ENCODE peak calls at places on chromosomes 6 and 20, in seven cellular contexts. Z is fibroblast of lung; D is natural killer cell treated with Interleukin-12 subunit alpha and Interleukin-12 subunit beta and Interleukin-15 and Interleukin-18, amount 100 ng/mL, for 72 hours; H is NCI-H1694 treated with DMSO at 0.1 percent for 48 hours; G is activated CD4-positive, alpha-beta T cell treated with anti-CD3 and anti-CD28 coated beads, Interleukin-2, amount 50 U/mL, for 1 hour; S is cardiac muscle cell; X is cerebellum. K is an unnamed sample.

GRCh38 chr6:74956559-74957428 is 249.1 kb downstream of the COL12A1 start:
- DNase-seq in G (no peak), D (no peak), H (no peak), Z (no peak), S (no peak), X (no peak), K (no peak)

GRCh38 chr20:25254571-25254970 is 6.7 kb downstream of the PYGB start:
- DNase-seq in X (no peak), H (no peak), Z (no peak), D (no peak), G (no peak), S (no peak), K (no peak)

GRCh38 chr20:56091635-56092180 is 86.4 kb upstream of the CBLN4 start:
- DNase-seq in Z (no peak), X (no peak), G (no peak), D (no peak), S (no peak), H (no peak), K (no peak)

GRCh38 chr6:44367686-44368085 is 19.8 kb upstream of the CDC5L start:
- DNase-seq in S (no peak), Z (no peak), D (no peak), H (no peak), G (no peak), X (no peak), K (no peak)

GRCh38 chr6:29708432-29709177 is 14.6 kb upstream of the HLA-F start:
- DNase-seq in G (peak), X (no peak), H (no peak), D (peak), Z (no peak), S (no peak), K (peak)

GRCh38 chr6:79801362-79801761 is 146.0 kb downstream of the ELOVL4 start:
- DNase-seq in X (no peak), D (no peak), G (no peak), H (no peak), S (no peak), Z (no peak), K (no peak)

GRCh38 chr6:13716955-13717295 is 5.3 kb upstream of the RANBP9 start:
- DNase-seq in S (no peak), G (no peak), H (no peak), D (no peak), Z (no peak), X (no peak), K (no peak)

GRCh38 chr6:70819715-70820114 is 137.1 kb downstream of the B3GAT2 start:
- DNase-seq in S (no peak), Z (no peak), D (no peak), H (no peak), G (no peak), X (no peak), K (no peak)

GRCh38 chr6:82877213-82878195 is 188.1 kb downstream of the UBE3D start:
- DNase-seq in Z (peak), H (no peak), D (no peak), G (no peak), S (no peak), X (no peak), K (no peak)

GRCh38 chr6:135451617-135452190 is 45.8 kb downstream of the AHI1 start:
- DNase-seq in G (no peak), D (no peak), S (peak), H (peak), X (peak), Z (peak), K (no peak)

GRCh38 chr6:107118976-107119375 is 3.7 kb upstream of the BEND3 start:
- DNase-seq in X (no peak), H (no peak), Z (no peak), S (peak), G (no peak), D (no peak), K (no peak)

GRCh38 chr6:16956371-16956770 is 145.5 kb upstream of the STMND1 start:
- DNase-seq in G (no peak), Z (no peak), H (no peak), D (no peak), S (peak), X (no peak), K (no peak)

GRCh38 chr6:123926000-123926399 is 122.3 kb downstream of the NKAIN2 start:
- DNase-seq in X (no peak), G (no peak), Z (peak), D (no peak), H (no peak), S (no peak), K (no peak)

GRCh38 chr20:58670097-58670496 is 19.0 kb downstream of the STX16 start:
- DNase-seq in S (no peak), H (no peak), G (no peak), D (no peak), X (no peak), Z (no peak), K (no peak)

GRCh38 chr6:161257778-161258457 is 15.9 kb downstream of the AGPAT4 start:
- DNase-seq in Z (peak), S (peak), X (no peak), G (no peak), H (no peak), D (no peak), K (no peak)

GRCh38 chr20:8473459-8473858 is 341.4 kb downstream of the PLCB1 start:
- DNase-seq in Z (peak), S (no peak), G (no peak), D (no peak), H (no peak), X (no peak), K (no peak)

GRCh38 chr6:5361371-5361770 is 100.1 kb downstream of the FARS2 start:
- DNase-seq in D (no peak), S (peak), G (no peak), Z (peak), X (no peak), H (no peak), K (no peak)

GRCh38 chr6:33172307-33173227 is 19.7 kb downstream of the COL11A2 start:
- DNase-seq in X (peak), H (no peak), Z (peak), D (peak), G (no peak), S (peak), K (no peak)

GRCh38 chr20:11204926-11205768 is 531.3 kb upstream of the JAG1 start:
- DNase-seq in D (no peak), H (peak), X (no peak), G (no peak), S (peak), Z (peak), K (no peak)

GRCh38 chr20:45354423-45355208 is 6.4 kb upstream of the SDC4 start:
- DNase-seq in H (no peak), Z (peak), S (peak), D (no peak), G (no peak), X (no peak), K (no peak)

GRCh38 chr20:36472656-36473071 is 68.7 kb upstream of the MYL9 start:
- DNase-seq in X (no peak), G (peak), D (no peak), S (no peak), Z (peak), H (no peak), K (no peak)

GRCh38 chr6:44029489-44030185 is 97.6 kb downstream of the MRPL14 start:
- DNase-seq in X (no peak), H (no peak), G (no peak), S (peak), Z (no peak), D (no peak), K (no peak)

GRCh38 chr20:62816879-62817873 is at the start of gene COL9A3:
- DNase-seq in S (no peak), X (no peak), D (no peak), H (no peak), G (no peak), Z (no peak), K (no peak)

GRCh38 chr6:147837540-147837939 is 329.1 kb downstream of the SAMD5 start:
- DNase-seq in Z (peak), H (no peak), S (no peak), X (no peak), G (no peak), D (no peak), K (no peak)

GRCh38 chr20:48812600-48813445 is 15.0 kb downstream of the PREX1 start:
- DNase-seq in Z (no peak), X (no peak), S (no peak), G (no peak), D (no peak), H (no peak), K (no peak)

GRCh38 chr6:143696327-143697000 is 18.7 kb downstream of the PHACTR2 start:
- DNase-seq in X (no peak), S (no peak), H (no peak), G (no peak), Z (no peak), D (no peak), K (no peak)

GRCh38 chr6:141451508-141452353 is 681.0 kb upstream of the GJE1 start:
- DNase-seq in Z (peak), G (no peak), D (no peak), X (no peak), S (peak), H (no peak), K (no peak)

GRCh38 chr6:36793913-36794703 is 45.1 kb downstream of the CPNE5 start:
- DNase-seq in S (peak), H (no peak), G (no peak), Z (peak), D (no peak), X (no peak), K (no peak)

GRCh38 chr6:168988801-168989200 is 264.8 kb downstream of the THBS2 start:
- DNase-seq in X (no peak), H (no peak), S (peak), D (no peak), G (no peak), Z (peak), K (no peak)

GRCh38 chr6:158769696-158770446 is 49.3 kb downstream of the EZR start:
- DNase-seq in S (peak), X (peak), Z (peak), D (no peak), H (peak), G (no peak), K (no peak)

GRCh38 chr20:37602634-37603033 is 75.0 kb upstream of the BLCAP start:
- DNase-seq in H (no peak), D (no peak), X (no peak), Z (no peak), S (no peak), G (no peak), K (no peak)

GRCh38 chr6:24935753-24936152 is at the start of gene RIPOR2:
- DNase-seq in H (no peak), Z (no peak), S (no peak), D (peak), G (peak), X (no peak), K (peak)